ENCODE peak calls at places on chromosomes 5 and 9, in ten cellular contexts. D is naive thymus-derived CD8-positive, alpha-beta T cell; V is dermis blood vessel endothelial cell; I is stimulated activated CD4-positive, alpha-beta T cell treated with anti-CD3 and anti-CD28 coated beads, Interleukin-4, amount 100 ng/mL, for 48 hours; H is NCI-H69; W is epithelial cell of prostate; B is RPMI7951; P is AG09309; S is nephron progenitor cell; K is Peyer's patch. E is an unnamed sample.

GRCh38 chr9:99000480-99001395 is 57.0 kb downstream of the COL15A1 start:
- DNase-seq in D (peak), V (peak), I (peak), H (peak), W (no peak), B (peak), P (no peak), S (peak), K (peak), E (no peak)

GRCh38 chr9:123482295-123482970 is 126.4 kb downstream of the CRB2 start:
- DNase-seq in D (no peak), V (no peak), I (no peak), H (peak), W (no peak), B (no peak), P (no peak), S (no peak), K (no peak), E (no peak)

GRCh38 chr5:116379306-116379705 is 195.3 kb downstream of the SEMA6A start:
- DNase-seq in D (no peak), V (no peak), I (no peak), H (peak), W (no peak), B (no peak), P (no peak), S (no peak), K (no peak), E (no peak)

GRCh38 chr9:7782390-7783120 is 17.0 kb downstream of the DMAC1 start:
- DNase-seq in D (no peak), V (no peak), I (no peak), H (peak), W (no peak), B (no peak), P (no peak), S (no peak), K (no peak), E (no peak)

GRCh38 chr5:140833993-140834392 is at the start of gene PCDHA7:
- DNase-seq in D (no peak), V (peak), I (no peak), H (no peak), W (no peak), B (peak), P (no peak), S (no peak), K (no peak), E (no peak)

GRCh38 chr5:51302358-51302757 is 80.9 kb upstream of the ISL1 start:
- DNase-seq in D (no peak), V (no peak), I (no peak), H (no peak), W (no peak), B (no peak), P (no peak), S (no peak), K (no peak), E (no peak)

GRCh38 chr9:69455311-69455710 is 130.3 kb downstream of the ENTREP1 start:
- DNase-seq in D (no peak), V (no peak), I (no peak), H (peak), W (no peak), B (no peak), P (no peak), S (no peak), K (no peak), E (no peak)

GRCh38 chr9:119689879-119690278 is 320.6 kb upstream of the BRINP1 start:
- DNase-seq in D (no peak), V (no peak), I (no peak), H (no peak), W (no peak), B (no peak), P (no peak), S (peak), K (no peak), E (no peak)

GRCh38 chr9:128092199-128092977 is 24.4 kb downstream of the SLC25A25 start:
- DNase-seq in D (no peak), V (no peak), I (no peak), H (no peak), W (no peak), B (no peak), P (no peak), S (no peak), K (no peak), E (no peak)

GRCh38 chr9:78130004-78130403 is 98.4 kb upstream of the GNAQ start:
- DNase-seq in D (no peak), V (peak), I (no peak), H (peak), W (no peak), B (peak), P (peak), S (no peak), K (no peak), E (no peak)

E was measured in heart left ventricle.